ENCODE peak calls at places on chromosomes 4 and X, in eight cellular contexts. F is body of pancreas, C is colonic mucosa, A is PC-9, X is OCI-LY7, H is ovary, N is cardiac muscle cell, O is neuronal stem cell. M is an unnamed sample.
A peak's percentile ranks its signal among the peaks of the same experiment; 100 is the strongest.

GRCh38 chr4:78056265-78057129 is 626 bp upstream of the FRAS1 start:
- DNase-seq in F (peak; percentile 90), C (peak; percentile 91), A (peak; percentile 78), X (peak; percentile 79), H (peak; percentile 63), N (peak; percentile 90), O (peak; percentile 89), M (peak; percentile 94)

GRCh38 chr4:83392562-83392961 is 57.9 kb upstream of the HPSE start:
- DNase-seq in F (no peak), C (no peak), A (no peak), X (no peak), H (no peak), N (no peak), O (no peak), M (no peak)

GRCh38 chr4:168731706-168732414 is 235.0 kb downstream of the PALLD start:
- DNase-seq in F (no peak), C (no peak), A (no peak), X (no peak), H (no peak), N (no peak), O (no peak), M (no peak)

GRCh38 chr4:146338512-146338911 is 124.2 kb downstream of the REELD1 start:
- DNase-seq in F (no peak), C (no peak), A (no peak), X (no peak), H (no peak), N (peak; percentile 31), O (no peak), M (no peak)

GRCh38 chr4:1260418-1261106 is 11.6 kb upstream of the CTBP1 start:
- DNase-seq in F (no peak), C (no peak), A (no peak), X (no peak), H (no peak), N (no peak), O (no peak), M (no peak)

GRCh38 chrX:55135171-55135570 is 46.4 kb downstream of the PAGE2 start:
- DNase-seq in F (peak; percentile 57), C (peak; percentile 50), A (peak; percentile 23), X (peak; percentile 23), H (peak; percentile 25), N (peak; percentile 69), O (peak; percentile 1), M (peak; percentile 2)

GRCh38 chrX:108537005-108537404 is 97.4 kb downstream of the COL4A5 start:
- DNase-seq in F (peak; percentile 9), C (peak; percentile 24), A (peak; percentile 8), X (peak; percentile 24), H (no peak), N (peak; percentile 61), O (peak; percentile 2), M (peak; percentile 7)

GRCh38 chrX:48854898-48855297 is 19.5 kb upstream of the PCSK1N start:
- DNase-seq in F (no peak), C (no peak), A (no peak), X (peak; percentile 33), H (no peak), N (peak; percentile 11), O (no peak), M (no peak)

GRCh38 chr4:169208090-169208455 is 62.7 kb downstream of the SH3RF1 start:
- DNase-seq in F (no peak), C (no peak), A (no peak), X (no peak), H (no peak), N (peak; percentile 58), O (peak; percentile 73), M (no peak)

GRCh38 chr4:77959566-77960338 is 97.1 kb downstream of the MRPL1 start:
- DNase-seq in F (no peak), C (no peak), A (no peak), X (peak; percentile 66), H (no peak), N (peak; percentile 80), O (peak; percentile 44), M (peak; percentile 77)

GRCh38 chr4:164856396-164856795 is 20.6 kb upstream of the APELA start:
- DNase-seq in F (no peak), C (no peak), A (no peak), X (no peak), H (no peak), N (no peak), O (no peak), M (no peak)

GRCh38 chr4:69707807-69708206 is 52.6 kb downstream of the SULT1B1 start:
- DNase-seq in F (no peak), C (no peak), A (peak; percentile 1), X (no peak), H (no peak), N (no peak), O (no peak), M (no peak)

GRCh38 chrX:69614896-69615295 is 1.0 kb upstream of the EDA start:
- DNase-seq in F (no peak), C (peak; percentile 17), A (no peak), X (no peak), H (peak; percentile 9), N (peak; percentile 56), O (no peak), M (peak; percentile 3)

GRCh38 chrX:69613946-69614345 is 2.0 kb upstream of the EDA start:
- DNase-seq in F (no peak), C (no peak), A (no peak), X (no peak), H (no peak), N (no peak), O (no peak), M (no peak)

GRCh38 chrX:69615323-69615722 is 590 bp upstream of the EDA start:
- DNase-seq in F (no peak), C (peak; percentile 18), A (no peak), X (no peak), H (peak; percentile 12), N (no peak), O (no peak), M (no peak)

GRCh38 chrX:69616520-69617203 is 749 bp downstream of the EDA start:
- DNase-seq in F (peak; percentile 32), C (peak; percentile 20), A (no peak), X (no peak), H (peak; percentile 41), N (peak; percentile 17), O (no peak), M (peak; percentile 28)

DNA sequence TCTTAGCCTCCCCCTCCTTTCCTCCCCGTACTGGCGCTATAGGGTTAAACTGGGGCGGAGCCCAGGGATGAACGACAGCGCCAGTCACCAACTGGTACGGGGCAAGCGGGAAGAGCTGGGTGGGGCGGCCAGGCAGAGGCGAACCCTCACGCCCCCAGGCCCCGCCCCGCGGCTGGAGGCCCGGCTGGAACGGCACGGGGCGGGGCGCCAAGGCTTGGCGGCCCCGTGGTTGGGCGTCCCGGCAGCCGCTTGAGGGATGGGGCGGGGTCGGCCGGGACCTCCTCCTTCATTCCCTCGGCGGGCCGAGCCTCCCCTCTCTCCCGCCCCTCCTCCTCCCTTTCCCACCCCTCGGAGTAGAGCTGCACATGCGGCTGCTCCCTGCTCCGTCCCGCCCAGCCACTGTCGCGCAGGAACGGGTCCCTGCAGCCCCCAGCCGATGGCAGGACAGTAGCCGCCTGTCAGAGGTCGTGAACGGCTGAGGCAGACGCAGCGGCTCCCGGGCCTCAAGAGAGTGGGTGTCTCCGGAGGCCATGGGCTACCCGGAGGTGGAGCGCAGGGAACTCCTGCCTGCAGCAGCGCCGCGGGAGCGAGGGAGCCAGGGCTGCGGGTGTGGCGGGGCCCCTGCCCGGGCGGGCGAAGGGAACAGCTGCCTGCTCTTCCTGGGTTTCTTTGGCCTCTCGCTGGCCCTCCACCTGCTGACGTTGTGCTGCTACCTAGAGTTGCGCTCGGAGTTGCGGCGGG is at the start of gene EDA:
- DNase-seq in F (peak; percentile 90), C (peak; percentile 77), A (peak; percentile 11), X (peak; percentile 84), H (peak; percentile 87), N (peak; percentile 94), O (peak; percentile 87), M (peak; percentile 85)
- H3K27ac ChIP-seq in F (peak within 1 kb of the TSS; percentile 21), C (no peak within 1 kb of the TSS), A (no peak within 1 kb of the TSS), X (no peak within 1 kb of the TSS), H (no peak within 1 kb of the TSS), N (no peak within 1 kb of the TSS), O (peak within 1 kb of the TSS; percentile 45), M (no peak within 1 kb of the TSS)

GRCh38 chr4:113945906-113946305 is 33.5 kb downstream of the ARSJ start:
- DNase-seq in F (no peak), C (no peak), A (no peak), X (no peak), H (no peak), N (peak; percentile 25), O (no peak), M (no peak)
- H3K4me3 ChIP-seq in F (no peak overlapping the region), C (no peak overlapping the region), A (no peak overlapping the region), X (no peak overlapping the region), H (no peak overlapping the region), N (no peak overlapping the region), O (no peak overlapping the region), M (no peak overlapping the region)

GRCh38 chrX:40010550-40011364 is 87.0 kb downstream of the BCOR start:
- DNase-seq in F (no peak), C (no peak), A (no peak), X (no peak), H (no peak), N (no peak), O (no peak), M (peak; percentile 41)

GRCh38 chrX:40012800-40013682 is 84.7 kb downstream of the BCOR start:
- DNase-seq in F (peak; percentile 53), C (peak; percentile 90), A (no peak), X (peak; percentile 77), H (peak; percentile 73), N (peak; percentile 68), O (no peak), M (peak; percentile 55)

GRCh38 chrX:40011483-40012038 is 86.2 kb downstream of the BCOR start:
- DNase-seq in F (no peak), C (no peak), A (no peak), X (no peak), H (peak; percentile 35), N (no peak), O (no peak), M (no peak)

GRCh38 chrX:40009890-40010289 is 87.9 kb downstream of the BCOR start:
- DNase-seq in F (no peak), C (no peak), A (no peak), X (no peak), H (no peak), N (no peak), O (no peak), M (no peak)

DNA sequence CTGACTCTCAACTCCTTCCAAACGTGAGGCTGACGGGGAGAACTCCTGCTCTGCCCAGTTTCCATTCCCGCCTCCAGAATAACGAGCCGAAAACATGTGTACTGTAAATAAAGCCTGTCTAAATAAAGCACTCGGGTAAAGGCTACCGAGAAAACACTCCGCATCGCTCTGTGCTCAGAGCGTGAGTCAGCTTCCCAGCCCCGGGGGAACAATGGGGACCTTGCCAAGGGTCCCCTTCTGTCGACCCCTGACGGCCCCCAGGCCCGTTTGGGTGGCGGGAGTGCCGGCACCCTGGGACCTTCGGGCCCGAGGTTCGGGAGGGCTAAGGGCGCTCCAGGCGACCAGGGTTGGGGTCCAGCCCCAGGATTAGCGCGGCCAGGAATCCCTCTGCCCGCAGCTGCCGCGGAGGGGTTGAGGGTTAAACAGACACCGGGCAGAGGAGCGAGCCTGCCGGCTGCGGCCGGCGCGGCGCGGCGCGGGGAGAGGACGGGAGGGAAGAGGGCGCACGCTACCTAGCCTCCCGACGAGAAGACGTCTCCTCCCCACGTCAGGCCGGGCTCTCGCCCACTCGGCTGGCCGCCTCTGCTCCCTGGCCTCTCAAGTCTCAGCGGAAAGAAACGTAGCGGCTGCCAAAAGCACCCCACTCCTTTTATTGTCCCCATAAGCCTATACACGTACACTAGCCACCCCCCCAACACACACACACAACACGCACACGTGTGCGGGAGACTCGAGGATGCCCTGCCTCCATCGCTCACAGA is 85.5 kb downstream of the BCOR start:
- DNase-seq in F (peak; percentile 22), C (peak; percentile 47), A (no peak), X (no peak), H (peak; percentile 66), N (peak; percentile 65), O (no peak), M (no peak)
- H3K9me3 ChIP-seq in F (no peaks in the 10 kb centered on the region), C (no peaks in the 10 kb centered on the region), A (no peaks in the 10 kb centered on the region), X (no peaks in the 10 kb centered on the region), H (no peaks in the 10 kb centered on the region), N (no peaks in the 10 kb centered on the region), O (no peaks in the 10 kb centered on the region), M (no peaks in the 10 kb centered on the region)

GRCh38 chrX:24147165-24147564 is 2.4 kb upstream of the ZFX start:
- DNase-seq in F (no peak), C (no peak), A (no peak), X (no peak), H (no peak), N (no peak), O (no peak), M (no peak)
- H3K27ac ChIP-seq in F (peak overlapping the region; percentile 97), C (peak overlapping the region; percentile 96), A (peak overlapping the region; percentile 92), X (peak overlapping the region; percentile 88), H (peak overlapping the region; percentile 100), N (peak overlapping the region; percentile 75), O (no peak overlapping the region), M (no peak overlapping the region)

M was measured in SJCRH30.